ENCODE peak calls at places on chromosomes 12 and 14, in seven cellular contexts. L, O, T, B, I, H and X are unnamed samples.

GRCh38 chr12:94649349-94650142 is 811 bp downstream of the TMCC3 start:
- DNase-seq in L (no peak), O (peak), T (no peak), B (peak), I (no peak), H (peak), X (no peak)

GRCh38 chr12:62319058-62319457 is 58.9 kb downstream of the USP15 start:
- DNase-seq in L (no peak), O (no peak), T (no peak), B (no peak), I (no peak), H (no peak), X (no peak)

GRCh38 chr12:67155863-67156262 is 113.3 kb upstream of the CAND1 start:
- DNase-seq in L (no peak), O (no peak), T (peak), B (no peak), I (no peak), H (no peak), X (no peak)

GRCh38 chr14:89848165-89848564 is 106.4 kb downstream of the EFCAB11 start:
- DNase-seq in L (no peak), O (no peak), T (no peak), B (no peak), I (no peak), H (no peak), X (no peak)

GRCh38 chr14:35402323-35403084 is 2.0 kb downstream of the NFKBIA start:
- DNase-seq in L (no peak), O (peak), T (no peak), B (no peak), I (no peak), H (peak), X (no peak)

GRCh38 chr12:82522762-82523161 is 163.9 kb upstream of the TMTC2 start:
- DNase-seq in L (no peak), O (no peak), T (no peak), B (no peak), I (no peak), H (no peak), X (no peak)

GRCh38 chr12:90978117-90978770 is 23.3 kb upstream of the CCER1 start:
- DNase-seq in L (no peak), O (no peak), T (peak), B (no peak), I (no peak), H (no peak), X (no peak)

GRCh38 chr14:58866386-58866785 is 228.6 kb downstream of the DACT1 start:
- DNase-seq in L (no peak), O (no peak), T (no peak), B (no peak), I (no peak), H (no peak), X (no peak)

GRCh38 chr12:26369588-26369987 is 174.2 kb downstream of the SSPN start:
- DNase-seq in L (no peak), O (no peak), T (peak), B (no peak), I (no peak), H (no peak), X (no peak)

GRCh38 chr14:88470542-88471440 is 84.0 kb downstream of the PTPN21 start:
- DNase-seq in L (no peak), O (no peak), T (no peak), B (no peak), I (no peak), H (no peak), X (no peak)

GRCh38 chr12:53798575-53798974 is 46.8 kb upstream of the CISTR start:
- DNase-seq in L (no peak), O (no peak), T (no peak), B (no peak), I (no peak), H (no peak), X (no peak)

GRCh38 chr12:28130625-28131598 is 59.3 kb upstream of the CCDC91 start:
- DNase-seq in L (no peak), O (no peak), T (peak), B (peak), I (no peak), H (no peak), X (peak)

GRCh38 chr14:88992011-88992410 is 167.6 kb downstream of the TTC8 start:
- DNase-seq in L (no peak), O (no peak), T (no peak), B (no peak), I (no peak), H (no peak), X (no peak)